ENCODE peak calls at places on chromosomes 7 and 10, in six cellular contexts. X is testis, Y is endothelial cell, P is kidney epithelial cell, N is lower leg skin, M is WTC11. T is an unnamed sample.

GRCh38 chr7:99772565-99772964 is 11.4 kb downstream of the CYP3A4 start:
- DNase-seq in X (no peak), Y (no peak), P (peak), N (no peak), M (no peak), T (no peak)

GRCh38 chr10:114703377-114704125 is 45.5 kb upstream of the ABLIM1 start:
- DNase-seq in X (peak), Y (peak), P (no peak), N (no peak), M (no peak), T (no peak)

GRCh38 chr7:24825931-24826661 is 68.8 kb upstream of the GSDME start:
- DNase-seq in X (no peak), Y (no peak), P (no peak), N (no peak), M (no peak), T (peak)

GRCh38 chr10:90837486-90837885 is 20.4 kb downstream of the HTR7 start:
- DNase-seq in X (no peak), Y (no peak), P (no peak), N (no peak), M (no peak), T (no peak)

GRCh38 chr7:1520574-1521234 is 9.8 kb upstream of the MAFK start:
- DNase-seq in X (no peak), Y (no peak), P (no peak), N (no peak), M (no peak), T (no peak)

GRCh38 chr7:33243319-33243881 is 114.0 kb downstream of the BBS9 start:
- DNase-seq in X (no peak), Y (no peak), P (no peak), N (no peak), M (no peak), T (no peak)

GRCh38 chr7:415646-416525 is 103.8 kb downstream of the PDGFA start:
- DNase-seq in X (no peak), Y (no peak), P (no peak), N (peak), M (peak), T (no peak)

GRCh38 chr10:89915021-89915420 is 213.6 kb downstream of the KIF20B start:
- DNase-seq in X (no peak), Y (no peak), P (no peak), N (no peak), M (no peak), T (no peak)

GRCh38 chr7:155729847-155730246 is 82.4 kb downstream of the SHH start:
- DNase-seq in X (no peak), Y (no peak), P (peak), N (no peak), M (no peak), T (no peak)

GRCh38 chr7:105643384-105643783 is 62.1 kb upstream of the EFCAB10 start:
- DNase-seq in X (peak), Y (peak), P (no peak), N (no peak), M (peak), T (no peak)

GRCh38 chr7:92680458-92680857 is 90.3 kb upstream of the FAM133B start:
- DNase-seq in X (no peak), Y (no peak), P (no peak), N (no peak), M (no peak), T (no peak)

GRCh38 chr7:39394105-39394504 is 172.1 kb upstream of the YAE1 start:
- DNase-seq in X (no peak), Y (no peak), P (no peak), N (no peak), M (no peak), T (no peak)

DNA sequence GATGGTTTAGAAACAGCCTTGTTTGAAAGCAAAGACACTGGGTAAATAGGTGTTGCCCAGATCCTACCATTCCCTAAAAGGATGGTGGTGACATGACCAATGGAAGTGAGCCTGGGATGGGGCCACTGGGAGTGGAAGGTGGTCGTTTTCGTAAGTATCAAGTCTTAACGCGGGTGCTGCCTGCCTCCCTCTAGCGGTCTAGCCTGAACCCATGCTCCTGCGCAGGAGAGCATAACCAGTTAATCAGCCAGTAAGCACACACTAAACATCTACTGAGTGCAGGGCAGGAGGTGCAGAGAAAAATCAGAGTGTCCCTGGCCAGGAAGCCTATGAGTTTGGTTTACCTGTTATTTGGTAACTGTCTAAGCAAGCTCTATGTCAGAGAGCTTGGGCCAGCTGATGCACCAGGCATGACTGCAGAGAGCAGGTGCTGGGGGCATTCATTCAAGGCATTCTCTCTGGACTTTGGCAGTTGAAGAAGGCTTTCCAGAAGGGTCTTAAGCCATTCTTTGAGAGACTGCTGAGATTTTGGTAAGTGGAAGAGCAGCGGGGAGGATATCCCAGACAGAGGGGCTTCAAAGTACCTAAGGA is 930 bp downstream of the GARIN1A start:
- DNase-seq in X (no peak), Y (peak), P (no peak), N (peak), M (peak), T (no peak)
- TF ChIP-seq CTCF in X (peak), Y (peak), P (peak), N (no peak), M (peak), T (peak)

DNA sequence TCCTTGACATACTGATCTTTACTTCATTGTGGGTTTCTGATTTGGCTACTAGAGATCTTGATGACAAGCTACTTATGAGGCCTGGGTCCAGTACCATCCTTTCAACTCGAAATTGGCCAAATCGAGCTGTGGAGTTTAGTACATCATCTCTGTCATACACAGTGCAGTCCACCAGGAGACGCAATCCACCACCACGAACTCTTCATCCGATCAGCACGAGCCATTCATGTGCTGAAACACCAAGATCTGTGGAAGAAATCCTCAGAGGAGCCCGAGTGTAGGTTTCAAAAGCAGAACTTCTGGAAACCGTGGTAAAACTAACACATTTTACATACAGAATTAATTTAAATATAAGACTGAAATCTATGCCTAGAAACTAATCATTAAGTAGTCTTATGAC is 14.2 kb downstream of the DNAJC9 start:
- DNase-seq in X (no peak), Y (peak), P (no peak), N (no peak), M (peak), T (no peak)
- TF ChIP-seq CTCF in X (no peak), Y (no peak), P (no peak), N (no peak), M (peak), T (no peak)

GRCh38 chr10:70738425-70739121 is 46.6 kb downstream of the TBATA start:
- DNase-seq in X (no peak), Y (no peak), P (no peak), N (no peak), M (no peak), T (no peak)
- TF ChIP-seq CTCF in X (no peak), Y (peak), P (no peak), N (no peak), M (no peak), T (no peak)

GRCh38 chr10:131901181-131901829 is 497 bp downstream of the PPP2R2D start:
- DNase-seq in X (peak), Y (peak), P (no peak), N (peak), M (peak), T (peak)

GRCh38 chr10:131898713-131899112 is 2.1 kb upstream of the PPP2R2D start:
- DNase-seq in X (no peak), Y (no peak), P (no peak), N (no peak), M (no peak), T (no peak)

GRCh38 chr10:131900350-131901152 is at the start of gene PPP2R2D:
- DNase-seq in X (peak), Y (peak), P (peak), N (peak), M (peak), T (peak)

GRCh38 chr10:131899116-131899690 is 1.6 kb upstream of the PPP2R2D start:
- DNase-seq in X (no peak), Y (no peak), P (no peak), N (no peak), M (no peak), T (no peak)

GRCh38 chr10:131899695-131900349 is 986 bp upstream of the PPP2R2D start:
- DNase-seq in X (no peak), Y (peak), P (no peak), N (no peak), M (no peak), T (no peak)
- TF ChIP-seq CTCF in X (no peak), Y (no peak), P (peak), N (no peak), M (no peak), T (no peak)

GRCh38 chr10:80855348-80855971 is 317.8 kb downstream of the SH2D4B start:
- DNase-seq in X (peak), Y (peak), P (no peak), N (no peak), M (peak), T (no peak)
- TF ChIP-seq CTCF in X (peak), Y (peak), P (peak), N (no peak), M (peak), T (no peak)

T was measured in CD8-positive, alpha-beta T cell.